ENCODE peak calls at places on chromosome 19, in ten cellular contexts. L is body of pancreas; P is H1; D is kidney; W is tibial nerve; K is psoas muscle; F is IMR-90; C is CD4-positive, alpha-beta memory T cell; A is CD8-positive, alpha-beta memory T cell; S is fibroblast of lung. E is an unnamed sample. For H3K4me1, the result is how much of the 10 kb centered on the place peaks cover.

GRCh38 chr19:4327252-4327876 is 11.3 kb downstream of the STAP2 start:
- DNase-seq in W (peak), S (peak), C (peak), L (peak), K (peak), A (peak), D (peak), F (peak), P (peak), E (peak)

GRCh38 chr19:28715157-28715556 is 497.8 kb downstream of the UQCRFS1 start:
- DNase-seq in P (no peak), A (no peak), S (no peak), K (no peak), F (no peak), C (no peak), W (no peak), D (no peak), L (no peak), E (no peak)

GRCh38 chr19:31149306-31149975 is 199.8 kb downstream of the TSHZ3 start:
- DNase-seq in D (no peak), S (no peak), F (peak), C (no peak), K (no peak), W (no peak), A (no peak), P (no peak), L (no peak), E (no peak)

GRCh38 chr19:16445238-16446107 is 26.3 kb downstream of the EPS15L1 start:
- DNase-seq in W (no peak), F (peak), S (peak), D (no peak), P (no peak), A (no peak), K (no peak), L (no peak), C (no peak), E (no peak)

GRCh38 chr19:58559275-58560006 is 1.0 kb upstream of the UBE2M start:
- DNase-seq in L (peak), S (peak), W (peak), F (peak), C (peak), A (peak), D (peak), P (no peak), K (peak), E (peak)

GRCh38 chr19:49442793-49443365 is 1.6 kb upstream of the SLC17A7 start:
- DNase-seq in C (no peak), L (peak), D (peak), A (peak), W (peak), P (peak), S (peak), F (peak), K (peak), E (peak)

GRCh38 chr19:55623130-55623868 is 1.1 kb downstream of the ZNF784 start:
- DNase-seq in C (no peak), L (no peak), F (no peak), W (no peak), A (no peak), S (no peak), K (no peak), P (no peak), D (no peak), E (no peak)

GRCh38 chr19:46745521-46746280 is at the start of gene FKRP:
- DNase-seq in K (no peak), D (peak), A (peak), P (no peak), F (no peak), W (no peak), C (no peak), S (no peak), L (peak), E (no peak)

GRCh38 chr19:5250127-5250659 is 90.4 kb downstream of the PTPRS start:
- DNase-seq in P (no peak), A (no peak), F (no peak), D (no peak), L (peak), C (no peak), W (no peak), S (no peak), K (peak), E (no peak)

GRCh38 chr19:16208064-16208759 is 10.5 kb downstream of the AP1M1 start:
- DNase-seq in F (no peak), K (no peak), S (no peak), A (peak), P (no peak), L (no peak), D (no peak), W (no peak), C (no peak), E (no peak)

GRCh38 chr19:23312515-23312914 is 62.3 kb upstream of the ZNF724 start:
- DNase-seq in A (no peak), P (no peak), D (no peak), S (no peak), W (no peak), L (no peak), F (peak), K (no peak), C (no peak), E (no peak)

GRCh38 chr19:53865918-53866696 is 1.6 kb upstream of the MYADM start:
- DNase-seq in K (peak), D (peak), W (no peak), F (peak), P (no peak), S (peak), A (peak), L (peak), C (peak), E (peak)

GRCh38 chr19:34319230-34319585 is 45.8 kb upstream of the GPI start:
- DNase-seq in S (no peak), A (no peak), D (no peak), C (no peak), F (no peak), L (no peak), P (no peak), K (no peak), W (no peak), E (no peak)

GRCh38 chr19:47813304-47813994 is 8.3 kb upstream of the CRX start:
- DNase-seq in A (peak), S (peak), D (no peak), L (peak), F (peak), C (peak), W (peak), P (peak), K (peak), E (peak)

GRCh38 chr19:40510526-40511115 is 43.8 kb downstream of the SPTBN4 start:
- DNase-seq in L (no peak), P (no peak), A (no peak), F (peak), W (no peak), D (no peak), C (no peak), S (no peak), K (no peak), E (no peak)

DNA sequence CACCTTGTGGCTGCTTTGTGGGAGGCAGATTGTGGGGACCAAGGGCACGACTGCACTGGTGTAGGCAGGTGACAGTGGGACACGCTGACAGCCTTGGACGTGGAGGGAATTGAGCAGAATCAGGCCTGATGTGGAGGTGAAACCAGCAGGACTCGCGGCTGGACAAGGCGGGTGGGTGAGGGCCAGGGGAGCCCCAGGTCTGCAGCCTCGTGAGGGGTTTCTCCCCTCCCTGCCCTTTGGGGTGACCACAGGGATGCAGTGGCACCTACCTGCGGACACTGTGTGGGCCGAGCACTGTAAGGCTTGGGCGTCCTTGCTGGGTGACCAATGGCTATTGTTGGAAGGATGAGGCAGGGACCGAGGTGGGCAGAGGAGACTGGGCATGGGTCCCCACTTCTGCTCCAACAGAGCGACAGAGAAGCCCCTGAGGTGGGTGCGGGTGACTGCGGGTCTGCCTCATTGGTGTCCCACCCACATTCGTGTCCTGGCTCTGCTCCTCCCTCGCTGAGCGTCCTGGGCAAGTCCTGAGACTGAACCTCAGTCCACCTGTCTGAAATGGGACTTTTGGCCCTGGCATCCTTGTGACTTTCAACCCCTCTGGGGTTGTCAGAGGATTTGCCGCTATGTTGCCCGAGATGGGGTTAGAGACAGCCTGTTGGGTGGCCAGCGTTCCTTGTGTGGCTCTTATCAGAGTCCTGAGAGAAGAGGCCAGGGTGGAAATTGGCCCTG is 30.5 kb downstream of the DNM2 start:
- DNase-seq in K (no peak), A (no peak), S (no peak), F (no peak), L (no peak), P (no peak), D (peak), C (no peak), W (no peak), E (no peak)
- H3K4me1 ChIP-seq in K (under half), A (half or more), S (under half), F (under half), L (half or more), P (under half), D (half or more), C (half or more), W (under half), E (under half)

GRCh38 chr19:10762656-10763055 is 44.8 kb downstream of the DNM2 start:
- DNase-seq in K (no peak), P (no peak), C (peak), W (no peak), A (no peak), S (no peak), F (no peak), D (peak), L (no peak), E (no peak)

GRCh38 chr19:10763399-10763798 is 45.5 kb downstream of the DNM2 start:
- DNase-seq in L (no peak), W (no peak), K (no peak), F (no peak), C (no peak), D (no peak), S (no peak), A (no peak), P (no peak), E (no peak)

GRCh38 chr19:10763828-10764339 is 46.0 kb downstream of the DNM2 start:
- DNase-seq in W (no peak), D (peak), A (no peak), F (no peak), K (no peak), P (no peak), C (no peak), S (no peak), L (no peak), E (no peak)

GRCh38 chr19:10760268-10760944 is 42.5 kb downstream of the DNM2 start:
- DNase-seq in S (no peak), K (no peak), L (no peak), A (no peak), D (peak), W (no peak), C (no peak), F (no peak), P (no peak), E (no peak)

DNA sequence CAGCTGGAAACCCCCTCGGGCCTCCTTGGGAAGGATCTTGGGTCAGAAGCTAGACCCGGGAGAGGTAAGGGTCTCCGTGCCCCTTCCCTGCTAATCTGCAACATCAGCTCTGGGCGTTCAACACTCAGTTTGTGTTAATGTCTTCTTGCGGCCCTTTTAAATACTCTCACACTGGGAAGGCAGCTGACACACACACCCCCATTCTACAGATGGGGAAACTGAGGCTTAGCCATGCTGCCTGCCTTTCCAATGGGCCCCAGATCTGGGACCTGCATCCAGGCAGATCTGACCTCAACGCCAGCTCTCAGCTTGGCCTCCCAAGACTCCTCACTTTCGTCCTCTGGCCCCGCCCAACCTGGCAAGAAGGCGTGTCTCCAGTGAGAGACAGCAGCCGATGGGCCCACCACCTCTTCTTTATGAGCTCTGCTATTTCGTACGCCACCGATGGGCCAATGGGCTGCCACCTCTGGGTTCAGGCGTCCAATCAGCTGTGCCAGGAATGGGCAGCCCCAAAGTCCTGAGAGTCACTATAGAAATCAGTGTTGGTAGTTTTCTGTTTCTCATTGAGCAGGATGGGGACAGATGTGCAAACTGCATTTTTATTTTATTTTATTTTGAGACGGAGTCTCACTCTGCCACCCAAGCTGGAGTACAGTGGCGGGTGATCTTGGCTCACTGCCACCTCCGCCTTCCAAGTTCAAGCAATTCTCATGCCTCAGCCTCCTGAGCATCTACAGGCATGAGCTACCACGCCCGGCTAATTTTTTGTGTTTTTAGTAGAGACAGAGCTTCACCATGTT is 43.8 kb downstream of the DNM2 start:
- DNase-seq in P (no peak), W (no peak), D (peak), F (no peak), A (no peak), K (no peak), S (no peak), C (no peak), L (peak), E (no peak)
- H3K4me1 ChIP-seq in P (under half), W (under half), D (half or more), F (under half), A (half or more), K (under half), S (under half), C (half or more), L (under half), E (under half)

GRCh38 chr19:44955500-44956439 is 590 bp downstream of the CLPTM1 start:
- DNase-seq in W (no peak), L (no peak), S (no peak), F (no peak), A (no peak), K (no peak), C (no peak), P (no peak), D (no peak), E (peak)
- H3K4me1 ChIP-seq in W (under half), L (half or more), S (under half), F (under half), A (under half), K (under half), C (under half), P (under half), D (under half), E (under half)

GRCh38 chr19:38420935-38421334 is 5.1 kb downstream of the RASGRP4 start:
- DNase-seq in C (no peak), W (no peak), F (no peak), K (no peak), S (no peak), L (no peak), P (no peak), D (peak), A (no peak), E (no peak)

GRCh38 chr19:38421856-38422255 is 4.2 kb downstream of the RASGRP4 start:
- DNase-seq in A (no peak), K (no peak), F (no peak), S (no peak), D (no peak), C (no peak), P (no peak), W (no peak), L (no peak), E (no peak)

GRCh38 chr19:38424272-38424671 is 1.7 kb downstream of the RASGRP4 start:
- DNase-seq in D (no peak), F (no peak), C (no peak), L (no peak), W (no peak), P (no peak), S (no peak), K (no peak), A (no peak), E (no peak)

GRCh38 chr19:38425222-38425809 is 703 bp downstream of the RASGRP4 start:
- DNase-seq in W (no peak), K (no peak), F (no peak), C (no peak), D (peak), L (no peak), S (no peak), A (no peak), P (no peak), E (no peak)

GRCh38 chr19:38422405-38422804 is 3.6 kb downstream of the RASGRP4 start:
- DNase-seq in D (no peak), F (no peak), L (no peak), A (no peak), C (no peak), P (no peak), W (no peak), S (no peak), K (no peak), E (no peak)
- H3K4me1 ChIP-seq in D (under half), F (under half), L (under half), A (under half), C (under half), P (under half), W (under half), S (under half), K (under half), E (under half)

DNA sequence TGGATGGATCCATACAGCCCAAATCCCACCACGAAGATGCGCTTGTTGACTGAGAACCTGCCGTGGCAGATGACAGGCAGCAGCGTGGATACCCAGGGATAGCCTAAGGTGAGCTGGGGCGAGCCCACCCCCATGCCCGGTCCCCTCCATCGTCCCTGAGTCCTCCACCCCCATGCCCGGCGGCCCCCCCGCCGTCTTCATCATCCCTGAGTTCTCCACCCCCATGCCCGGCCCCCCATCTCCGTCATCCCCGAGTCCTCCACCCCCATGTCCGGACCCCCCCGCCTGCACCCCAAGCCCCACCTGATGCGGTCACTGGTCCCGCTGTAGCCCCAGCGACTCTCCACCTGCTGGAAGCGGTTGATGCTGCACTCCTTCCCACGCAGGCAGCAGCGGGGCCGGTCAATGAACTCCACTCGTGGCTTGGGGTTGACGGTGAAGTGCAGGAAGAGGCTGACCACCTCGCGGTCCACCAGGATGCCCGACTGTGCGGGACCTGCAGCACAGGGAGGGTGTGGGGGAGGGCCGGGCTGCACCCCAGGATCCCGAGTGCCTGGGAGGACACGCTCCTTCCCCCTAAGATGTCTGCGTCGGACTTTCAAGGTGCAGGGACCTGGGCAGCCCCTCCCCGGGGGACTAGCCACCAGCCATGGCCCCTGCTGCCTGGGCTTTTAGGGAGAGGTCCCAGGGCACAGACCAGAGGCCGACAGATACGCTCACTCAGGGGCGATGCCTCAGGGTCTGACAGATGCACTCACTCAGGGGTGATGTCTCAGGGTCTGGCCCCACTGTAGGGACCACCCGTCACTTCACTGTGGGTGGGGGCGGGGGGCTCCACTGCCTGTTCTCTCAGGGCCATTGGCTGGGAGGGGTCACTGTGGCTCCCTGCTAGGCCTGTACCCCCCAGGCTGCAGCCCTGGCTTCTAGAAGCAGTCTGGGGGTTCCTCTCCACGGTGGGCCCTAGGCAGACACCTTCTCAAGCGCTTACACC is 28.0 kb downstream of the BTBD2 start:
- DNase-seq in P (no peak), S (no peak), L (no peak), W (no peak), C (no peak), D (no peak), A (no peak), F (no peak), K (no peak), E (no peak)
- H3K4me1 ChIP-seq in P (under half), S (under half), L (under half), W (under half), C (under half), D (under half), A (under half), F (under half), K (under half), E (under half)

DNA sequence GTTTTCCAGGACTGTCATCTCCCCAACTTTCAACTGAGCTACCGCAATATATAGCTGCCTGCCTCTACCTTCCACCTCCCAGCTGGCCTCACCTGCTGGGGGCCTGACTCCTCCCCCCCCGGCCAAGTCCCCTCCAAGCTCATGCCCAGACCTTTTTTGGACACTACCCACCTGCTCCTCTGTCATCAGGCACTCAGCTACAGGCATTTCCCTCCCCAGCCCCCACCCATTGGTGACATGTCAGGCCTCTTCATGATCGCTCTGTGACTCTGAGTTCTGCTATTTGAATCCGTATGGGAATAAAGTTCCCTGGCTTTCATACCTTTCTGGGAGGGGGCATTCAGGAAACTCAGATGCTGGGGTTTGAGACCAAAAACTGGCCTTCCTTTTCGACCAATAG is 1.8 kb downstream of the PRKACA start:
- DNase-seq in A (no peak), F (no peak), P (no peak), L (no peak), S (no peak), D (no peak), K (no peak), W (no peak), C (no peak), E (no peak)
- H3K4me1 ChIP-seq in A (under half), F (under half), P (under half), L (half or more), S (under half), D (under half), K (half or more), W (half or more), C (under half), E (under half)

GRCh38 chr19:38844093-38844686 is 5.6 kb downstream of the HNRNPL start:
- DNase-seq in A (no peak), K (no peak), D (no peak), S (no peak), W (no peak), C (no peak), F (no peak), P (no peak), L (no peak), E (no peak)
- H3K4me1 ChIP-seq in A (half or more), K (half or more), D (under half), S (under half), W (under half), C (half or more), F (under half), P (under half), L (half or more), E (under half)

DNA sequence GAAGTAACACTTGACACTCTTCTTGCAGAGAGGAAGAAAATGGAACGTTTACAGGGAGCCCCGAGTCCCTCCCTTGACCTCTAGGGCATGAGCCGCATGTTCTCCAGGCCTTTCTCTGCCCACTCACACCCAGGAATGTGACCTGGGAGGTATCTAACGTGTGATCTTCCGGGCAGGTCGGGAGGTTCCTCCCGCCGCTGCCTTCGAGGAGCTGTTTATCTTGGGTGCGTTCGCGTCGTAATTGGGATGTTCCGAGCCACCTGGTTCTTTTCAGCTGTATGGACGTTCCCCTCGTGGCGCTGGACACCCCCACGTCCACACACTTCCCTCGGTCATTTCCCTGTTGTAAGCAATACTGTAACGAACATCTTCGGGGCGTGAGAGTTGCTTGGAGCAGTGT is 13.6 kb downstream of the ARID3A start:
- DNase-seq in D (no peak), W (no peak), P (no peak), F (no peak), A (no peak), C (no peak), S (no peak), K (no peak), L (no peak), E (no peak)
- H3K4me1 ChIP-seq in D (under half), W (under half), P (under half), F (under half), A (under half), C (under half), S (under half), K (under half), L (half or more), E (under half)

E was measured in endothelial cell of umbilical vein.